ENCODE peak calls at places on chromosomes 6 and 20, in ten cellular contexts. E, Z, K, L, D, M, R, B, F and Q are unnamed samples.

GRCh38 chr6:121868191-121868590 is 432.7 kb downstream of the GJA1 start:
- DNase-seq in E (no peak), Z (no peak), K (no peak), L (no peak), D (peak), M (no peak), R (no peak), B (no peak), F (peak), Q (no peak)

GRCh38 chr6:21773199-21773974 is 179.8 kb downstream of the SOX4 start:
- DNase-seq in E (peak), Z (no peak), K (no peak), L (no peak), D (no peak), M (no peak), R (no peak), B (no peak), F (no peak), Q (no peak)

GRCh38 chr6:79570802-79571367 is 33.7 kb upstream of the LCA5 start:
- DNase-seq in E (peak), Z (no peak), K (no peak), L (no peak), D (peak), M (no peak), R (peak), B (no peak), F (no peak), Q (no peak)

GRCh38 chr20:16407251-16408067 is 165.8 kb downstream of the KIF16B start:
- DNase-seq in E (peak), Z (no peak), K (no peak), L (no peak), D (no peak), M (no peak), R (no peak), B (peak), F (peak), Q (peak)

GRCh38 chr6:133099573-133099972 is 141.6 kb upstream of the EYA4 start:
- DNase-seq in E (no peak), Z (no peak), K (no peak), L (no peak), D (peak), M (no peak), R (no peak), B (peak), F (peak), Q (peak)

GRCh38 chr6:138253731-138254130 is 35.4 kb upstream of the PBOV1 start:
- DNase-seq in E (no peak), Z (no peak), K (no peak), L (no peak), D (no peak), M (no peak), R (no peak), B (no peak), F (no peak), Q (no peak)

GRCh38 chr6:30483677-30484279 is 5.5 kb upstream of the HLA-E start:
- DNase-seq in E (peak), Z (peak), K (no peak), L (no peak), D (peak), M (no peak), R (peak), B (peak), F (peak), Q (peak)

GRCh38 chr6:151292974-151293373 is 53.2 kb downstream of the AKAP12 start:
- DNase-seq in E (no peak), Z (no peak), K (no peak), L (no peak), D (peak), M (no peak), R (no peak), B (no peak), F (peak), Q (peak)

GRCh38 chr6:90003941-90004340 is 109.7 kb downstream of the GJA10 start:
- DNase-seq in E (no peak), Z (no peak), K (no peak), L (no peak), D (peak), M (no peak), R (no peak), B (no peak), F (peak), Q (no peak)

GRCh38 chr20:46056970-46057855 is 28.2 kb downstream of the SLC12A5 start:
- DNase-seq in E (peak), Z (peak), K (no peak), L (peak), D (peak), M (peak), R (no peak), B (no peak), F (peak), Q (peak)

GRCh38 chr6:37998366-37998765 is 178.8 kb downstream of the ZFAND3 start:
- DNase-seq in E (no peak), Z (no peak), K (no peak), L (no peak), D (no peak), M (no peak), R (no peak), B (no peak), F (no peak), Q (no peak)

GRCh38 chr6:33588894-33589293 is 8.8 kb upstream of the BAK1 start:
- DNase-seq in E (no peak), Z (no peak), K (no peak), L (no peak), D (no peak), M (no peak), R (no peak), B (no peak), F (no peak), Q (no peak)

GRCh38 chr6:130070747-130071146 is 52.4 kb downstream of the L3MBTL3 start:
- DNase-seq in E (no peak), Z (no peak), K (no peak), L (no peak), D (no peak), M (no peak), R (peak), B (no peak), F (peak), Q (no peak)

GRCh38 chr20:14896569-14896968 is 559.2 kb upstream of the FLRT3 start:
- DNase-seq in E (no peak), Z (no peak), K (no peak), L (no peak), D (no peak), M (no peak), R (no peak), B (no peak), F (no peak), Q (no peak)

GRCh38 chr6:18405477-18406293 is 18.5 kb downstream of the RNF144B start:
- DNase-seq in E (peak), Z (no peak), K (no peak), L (no peak), D (peak), M (no peak), R (no peak), B (peak), F (peak), Q (peak)

GRCh38 chr6:108277831-108278230 is 17.0 kb upstream of the SNX3 start:
- DNase-seq in E (no peak), Z (no peak), K (no peak), L (no peak), D (no peak), M (no peak), R (no peak), B (no peak), F (no peak), Q (peak)

GRCh38 chr6:102488729-102489128 is 1095.2 kb downstream of the GRIK2 start:
- DNase-seq in E (no peak), Z (no peak), K (no peak), L (no peak), D (peak), M (no peak), R (no peak), B (peak), F (peak), Q (peak)

GRCh38 chr6:149933461-149933860 is 8.4 kb upstream of the ULBP2 start:
- DNase-seq in E (no peak), Z (no peak), K (no peak), L (no peak), D (no peak), M (no peak), R (no peak), B (no peak), F (no peak), Q (no peak)

GRCh38 chr6:122422614-122423267 is 23.3 kb downstream of the HSF2 start:
- DNase-seq in E (no peak), Z (no peak), K (no peak), L (no peak), D (no peak), M (no peak), R (no peak), B (no peak), F (no peak), Q (no peak)

GRCh38 chr6:170129691-170130171 is 161.1 kb downstream of the DLL1 start:
- DNase-seq in E (peak), Z (no peak), K (peak), L (peak), D (peak), M (peak), R (peak), B (no peak), F (no peak), Q (no peak)

GRCh38 chr20:16263582-16263981 is 309.7 kb downstream of the KIF16B start:
- DNase-seq in E (no peak), Z (no peak), K (no peak), L (no peak), D (no peak), M (no peak), R (no peak), B (no peak), F (no peak), Q (no peak)

GRCh38 chr6:109050012-109050411 is 44.6 kb downstream of the SESN1 start:
- DNase-seq in E (no peak), Z (no peak), K (no peak), L (no peak), D (no peak), M (no peak), R (no peak), B (no peak), F (no peak), Q (peak)

GRCh38 chr6:83536034-83536646 is 23.8 kb downstream of the PRSS35 start:
- DNase-seq in E (peak), Z (peak), K (no peak), L (no peak), D (peak), M (peak), R (no peak), B (peak), F (peak), Q (peak)

GRCh38 chr20:59831024-59831900 is 102.2 kb downstream of the SYCP2 start:
- DNase-seq in E (peak), Z (no peak), K (no peak), L (no peak), D (no peak), M (no peak), R (peak), B (no peak), F (no peak), Q (no peak)

GRCh38 chr20:58492795-58493538 is 22.2 kb downstream of the APCDD1L start:
- DNase-seq in E (no peak), Z (no peak), K (no peak), L (no peak), D (no peak), M (no peak), R (no peak), B (no peak), F (no peak), Q (no peak)

GRCh38 chr6:80165819-80166218 is 59.3 kb downstream of the BCKDHB start:
- DNase-seq in E (no peak), Z (no peak), K (no peak), L (no peak), D (no peak), M (no peak), R (no peak), B (no peak), F (no peak), Q (no peak)

GRCh38 chr6:16154904-16155303 is 26.0 kb downstream of the MYLIP start:
- DNase-seq in E (no peak), Z (no peak), K (peak), L (peak), D (peak), M (peak), R (no peak), B (peak), F (peak), Q (peak)

GRCh38 chr6:100913400-100914276 is 32.5 kb upstream of the ASCC3 start:
- DNase-seq in E (peak), Z (no peak), K (no peak), L (no peak), D (no peak), M (no peak), R (no peak), B (no peak), F (peak), Q (no peak)

GRCh38 chr6:79413562-79414002 is 123.6 kb downstream of the LCA5 start:
- DNase-seq in E (peak), Z (no peak), K (no peak), L (no peak), D (peak), M (no peak), R (no peak), B (peak), F (peak), Q (peak)

GRCh38 chr20:38685853-38686473 is 38.3 kb upstream of the SLC32A1 start:
- DNase-seq in E (peak), Z (peak), K (no peak), L (peak), D (peak), M (no peak), R (no peak), B (peak), F (peak), Q (peak)

GRCh38 chr6:154408906-154409500 is 52.4 kb upstream of the IPCEF1 start:
- DNase-seq in E (no peak), Z (no peak), K (no peak), L (no peak), D (peak), M (no peak), R (no peak), B (peak), F (peak), Q (peak)

GRCh38 chr6:35629876-35630378 is 58.8 kb downstream of the FKBP5 start:
- DNase-seq in E (no peak), Z (no peak), K (no peak), L (no peak), D (no peak), M (no peak), R (no peak), B (no peak), F (no peak), Q (no peak)

GRCh38 chr6:35620706-35621105 is 68.0 kb downstream of the FKBP5 start:
- DNase-seq in E (no peak), Z (no peak), K (no peak), L (no peak), D (no peak), M (no peak), R (no peak), B (no peak), F (no peak), Q (no peak)

GRCh38 chr6:35622283-35622682 is 66.4 kb downstream of the FKBP5 start:
- DNase-seq in E (no peak), Z (no peak), K (no peak), L (no peak), D (no peak), M (no peak), R (no peak), B (no peak), F (no peak), Q (no peak)

GRCh38 chr6:35624341-35625070 is 64.2 kb downstream of the FKBP5 start:
- DNase-seq in E (no peak), Z (no peak), K (no peak), L (no peak), D (peak), M (no peak), R (peak), B (no peak), F (no peak), Q (peak)
- TF ChIP-seq CTCF in E (no peak), Z (peak), K (peak), L (no peak), D (peak), M (no peak), R (peak), B (peak), F (peak), Q (peak)

DNA sequence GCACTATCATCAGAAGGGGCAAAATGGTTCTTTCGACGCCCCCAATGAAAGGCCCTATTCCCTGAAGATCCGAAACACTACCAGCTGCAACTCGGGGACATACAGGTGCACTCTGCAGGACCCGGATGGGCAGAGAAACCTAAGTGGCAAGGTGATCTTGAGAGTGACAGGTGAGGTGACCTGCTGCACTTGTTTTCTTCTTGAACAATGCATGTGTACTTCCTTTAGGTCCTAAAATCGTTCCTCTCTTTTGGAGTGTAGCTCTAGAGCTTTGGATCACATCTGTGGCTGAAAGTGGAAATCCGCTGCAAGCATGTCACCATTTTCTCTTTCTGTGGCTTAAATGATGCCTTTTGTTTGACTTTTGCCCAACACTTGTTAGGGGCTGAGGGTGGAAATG is 14.0 kb downstream of the CD83 start:
- DNase-seq in E (no peak), Z (no peak), K (no peak), L (no peak), D (no peak), M (no peak), R (no peak), B (no peak), F (no peak), Q (no peak)
- H3K4me3 ChIP-seq in E (no peak), Z (no peak), K (no peak), L (no peak), D (no peak), M (no peak), R (no peak), B (no peak), F (no peak), Q (no peak)

GRCh38 chr6:64815718-64816117 is 891.3 kb downstream of the EYS start:
- DNase-seq in E (peak), Z (no peak), K (no peak), L (no peak), D (peak), M (no peak), R (no peak), B (no peak), F (no peak), Q (no peak)

GRCh38 chr6:64812138-64812537 is 894.9 kb downstream of the EYS start:
- DNase-seq in E (no peak), Z (no peak), K (no peak), L (no peak), D (no peak), M (no peak), R (no peak), B (no peak), F (no peak), Q (no peak)

GRCh38 chr6:64807785-64808184 is 899.2 kb downstream of the EYS start:
- DNase-seq in E (no peak), Z (no peak), K (no peak), L (no peak), D (no peak), M (no peak), R (no peak), B (no peak), F (no peak), Q (no peak)

GRCh38 chr6:64811145-64811544 is 895.9 kb downstream of the EYS start:
- DNase-seq in E (no peak), Z (no peak), K (no peak), L (no peak), D (peak), M (no peak), R (no peak), B (no peak), F (no peak), Q (no peak)
- TF ChIP-seq CTCF in E (no peak), Z (no peak), K (no peak), L (no peak), D (no peak), M (no peak), R (no peak), B (no peak), F (no peak), Q (no peak)

DNA sequence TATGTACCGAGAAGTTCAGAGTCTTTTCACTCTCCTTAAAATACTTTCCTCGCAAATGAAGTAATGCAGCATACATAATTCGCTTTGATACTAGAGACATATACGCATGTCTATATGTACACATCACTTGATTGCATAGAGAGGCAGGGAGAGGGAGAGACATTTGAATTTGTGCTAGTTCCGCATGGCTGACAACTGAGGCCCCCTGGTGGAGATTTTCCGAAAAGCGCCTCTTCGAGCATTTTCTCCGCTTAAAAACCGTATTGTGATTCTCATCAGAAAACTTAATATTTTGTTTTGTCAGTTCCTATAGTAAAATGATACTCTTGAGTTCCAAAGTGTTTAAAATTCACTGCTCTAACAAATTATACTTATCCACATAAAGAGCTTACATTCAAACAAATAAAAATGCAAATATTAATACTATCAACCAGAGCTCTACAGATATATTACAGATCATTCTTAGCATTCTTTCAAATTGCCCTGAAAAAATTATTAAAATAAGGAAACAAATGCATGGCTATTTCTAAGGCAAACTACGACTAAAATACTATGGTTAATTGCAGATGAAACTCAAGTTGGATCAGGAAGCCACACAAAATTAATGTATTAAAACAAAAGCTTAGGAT is 636 bp downstream of the MYLK4 start:
- DNase-seq in E (peak), Z (peak), K (no peak), L (peak), D (peak), M (no peak), R (peak), B (peak), F (peak), Q (peak)
- H3K4me3 ChIP-seq in E (no peak), Z (no peak), K (peak), L (peak), D (peak), M (peak), R (peak), B (no peak), F (no peak), Q (no peak)